ENCODE peak calls at places on chromosomes 12 and 14, in nine cellular contexts. U is amniotic stem cell; P is GF-D8; K is stimulated activated CD4-positive, alpha-beta T cell treated with anti-CD3 and anti-CD28 coated beads, Interleukin-1b, Interleukin-23, amount 100 ng/mL, for 48 hours; F is anterior cingulate cortex; E is T-helper 2 cell; Z is left ventricle myocardium inferior; L is mucosa of descending colon; S is memory B cell. M is an unnamed sample.

GRCh38 chr12:118136559-118137003 is 657 bp downstream of the PEBP1 start:
- DNase-seq in U (peak; percentile 9), P (no peak), K (peak; percentile 41), F (peak; percentile 40), E (peak; percentile 6), Z (peak; percentile 46), L (peak; percentile 69), S (no peak), M (no peak)

GRCh38 chr12:76266797-76267196 is 81.4 kb downstream of the BBS10 start:
- DNase-seq in U (no peak), P (no peak), K (no peak), F (no peak), E (no peak), Z (peak; percentile 48), L (no peak), S (no peak), M (no peak)

GRCh38 chr12:19783547-19784444 is 344.5 kb downstream of the AEBP2 start:
- DNase-seq in U (no peak), P (no peak), K (no peak), F (no peak), E (no peak), Z (no peak), L (no peak), S (no peak), M (no peak)

GRCh38 chr12:62158416-62159360 is 101.5 kb upstream of the USP15 start:
- DNase-seq in U (no peak), P (no peak), K (no peak), F (no peak), E (no peak), Z (no peak), L (no peak), S (no peak), M (no peak)

GRCh38 chr12:70661762-70662161 is 24.5 kb upstream of the PTPRB start:
- DNase-seq in U (peak; percentile 72), P (no peak), K (no peak), F (no peak), E (no peak), Z (no peak), L (no peak), S (no peak), M (no peak)

GRCh38 chr12:6956332-6956727 is 5.2 kb downstream of the PTPN6 start:
- DNase-seq in U (no peak), P (no peak), K (no peak), F (no peak), E (peak; percentile 57), Z (no peak), L (no peak), S (peak; percentile 22), M (no peak)

GRCh38 chr12:62903151-62903550 is 31.8 kb downstream of the PPM1H start:
- DNase-seq in U (no peak), P (peak; percentile 73), K (no peak), F (no peak), E (no peak), Z (no peak), L (no peak), S (no peak), M (peak; percentile 13)

GRCh38 chr14:61525293-61526011 is 169.9 kb upstream of the HIF1A start:
- DNase-seq in U (no peak), P (no peak), K (peak; percentile 87), F (peak; percentile 18), E (peak; percentile 58), Z (peak; percentile 65), L (peak; percentile 47), S (no peak), M (no peak)

GRCh38 chr12:38137287-38137686 is 179.3 kb upstream of the ALG10B start:
- DNase-seq in U (no peak), P (no peak), K (no peak), F (no peak), E (no peak), Z (no peak), L (no peak), S (no peak), M (no peak)

GRCh38 chr12:112482734-112483133 is 64.0 kb downstream of the PTPN11 start:
- DNase-seq in U (no peak), P (no peak), K (no peak), F (peak; percentile 26), E (no peak), Z (no peak), L (no peak), S (no peak), M (peak; percentile 38)

GRCh38 chr14:65453807-65454480 is 41.4 kb downstream of the FUT8 start:
- DNase-seq in U (no peak), P (no peak), K (no peak), F (no peak), E (no peak), Z (no peak), L (no peak), S (no peak), M (no peak)

GRCh38 chr12:30692470-30692869 is 3.2 kb downstream of the IPO8 start:
- DNase-seq in U (no peak), P (no peak), K (no peak), F (no peak), E (no peak), Z (no peak), L (no peak), S (no peak), M (no peak)

M was measured in occipital lobe.